ENCODE peak calls at places on chromosome 16, in four cellular contexts. L, C, V and Y are unnamed samples.

GRCh38 chr16:66052745-66053144 is 313.7 kb upstream of the CDH5 start:
- DNase-seq in L (no peak), C (no peak), V (no peak), Y (no peak)

GRCh38 chr16:78249056-78249455 is 149.6 kb downstream of the WWOX start:
- DNase-seq in L (no peak), C (no peak), V (no peak), Y (no peak)

GRCh38 chr16:26860506-26860905 is 206.2 kb upstream of the C16orf82 start:
- DNase-seq in L (no peak), C (no peak), V (no peak), Y (no peak)

GRCh38 chr16:75099738-75100615 is 16.6 kb downstream of the LDHD start:
- DNase-seq in L (no peak), C (no peak), V (no peak), Y (no peak)

GRCh38 chr16:67529639-67530012 is 997 bp downstream of the RIPOR1 start:
- DNase-seq in L (no peak), C (no peak), V (no peak), Y (peak)

GRCh38 chr16:477758-478157 is 49.8 kb upstream of the CAPN15 start:
- DNase-seq in L (no peak), C (no peak), V (no peak), Y (no peak)

GRCh38 chr16:14523632-14524031 is 106.4 kb downstream of the PARN start:
- DNase-seq in L (no peak), C (no peak), V (no peak), Y (no peak)

GRCh38 chr16:84367750-84368320 is 503 bp upstream of the ATP2C2 start:
- DNase-seq in L (no peak), C (no peak), V (no peak), Y (no peak)

GRCh38 chr16:67723151-67723915 is 4.2 kb upstream of the GFOD2 start:
- DNase-seq in L (no peak), C (no peak), V (no peak), Y (no peak)

GRCh38 chr16:22728167-22728836 is 85.7 kb upstream of the HS3ST2 start:
- DNase-seq in L (no peak), C (no peak), V (no peak), Y (peak)

GRCh38 chr16:46857261-46857962 is 26.4 kb upstream of the C16orf87 start:
- DNase-seq in L (peak), C (no peak), V (peak), Y (no peak)

GRCh38 chr16:26027060-26027459 is 335.3 kb downstream of the HS3ST4 start:
- DNase-seq in L (no peak), C (no peak), V (no peak), Y (no peak)

GRCh38 chr16:17266606-17267313 is 204.0 kb downstream of the XYLT1 start:
- DNase-seq in L (no peak), C (no peak), V (no peak), Y (no peak)

GRCh38 chr16:14445935-14446715 is 183.9 kb downstream of the PARN start:
- DNase-seq in L (no peak), C (no peak), V (no peak), Y (no peak)

GRCh38 chr16:31052131-31052530 is 18.8 kb downstream of the STX4 start:
- DNase-seq in L (peak), C (no peak), V (peak), Y (peak)

GRCh38 chr16:19523184-19523558 is 571 bp upstream of the CCP110 start:
- DNase-seq in L (no peak), C (peak), V (no peak), Y (no peak)

GRCh38 chr16:76676356-76676755 is 399.2 kb downstream of the CNTNAP4 start:
- DNase-seq in L (no peak), C (no peak), V (no peak), Y (no peak)

GRCh38 chr16:52558448-52558847 is 11.5 kb upstream of the TOX3 start:
- DNase-seq in L (no peak), C (no peak), V (no peak), Y (no peak)

GRCh38 chr16:85653226-85653917 is 35.4 kb downstream of the GINS2 start:
- DNase-seq in L (no peak), C (no peak), V (no peak), Y (no peak)

GRCh38 chr16:85235988-85236831 is 123.9 kb upstream of the CIBAR2 start:
- DNase-seq in L (no peak), C (peak), V (no peak), Y (peak)

GRCh38 chr16:89712476-89712805 is 8.3 kb downstream of the VPS9D1 start:
- DNase-seq in L (no peak), C (no peak), V (no peak), Y (no peak)

GRCh38 chr16:83701494-83701893 is 106.3 kb upstream of the HSBP1 start:
- DNase-seq in L (peak), C (no peak), V (no peak), Y (peak)

GRCh38 chr16:68417711-68418301 is 30.5 kb downstream of the SMPD3 start:
- DNase-seq in L (peak), C (no peak), V (no peak), Y (no peak)

GRCh38 chr16:77289331-77289809 is 90.2 kb downstream of the SYCE1L start:
- DNase-seq in L (no peak), C (no peak), V (peak), Y (no peak)

GRCh38 chr16:46713634-46714033 is 24.2 kb downstream of the ORC6 start:
- DNase-seq in L (no peak), C (no peak), V (no peak), Y (no peak)

GRCh38 chr16:55386534-55387296 is 62.7 kb downstream of the IRX6 start:
- DNase-seq in L (no peak), C (no peak), V (no peak), Y (no peak)

GRCh38 chr16:80040814-80041213 is 440.3 kb upstream of the MAF start:
- DNase-seq in L (no peak), C (no peak), V (no peak), Y (no peak)

GRCh38 chr16:4966736-4967453 is 8.8 kb downstream of the SEC14L5 start:
- DNase-seq in L (no peak), C (no peak), V (no peak), Y (no peak)

GRCh38 chr16:49405123-49405522 is 31.5 kb downstream of the C16orf78 start:
- DNase-seq in L (no peak), C (no peak), V (no peak), Y (no peak)

GRCh38 chr16:79635488-79635887 is 35.0 kb upstream of the MAF start:
- DNase-seq in L (no peak), C (no peak), V (no peak), Y (no peak)

GRCh38 chr16:5207001-5207523 is 109.5 kb upstream of the EEF2KMT start:
- DNase-seq in L (no peak), C (no peak), V (no peak), Y (no peak)

GRCh38 chr16:49608801-49609200 is 235.2 kb downstream of the C16orf78 start:
- DNase-seq in L (no peak), C (no peak), V (no peak), Y (no peak)

GRCh38 chr16:592518-593306 is 2.8 kb downstream of the RAB40C start:
- DNase-seq in L (no peak), C (no peak), V (no peak), Y (no peak)

GRCh38 chr16:29972992-29973383 is 680 bp upstream of the TAOK2 start:
- DNase-seq in L (no peak), C (no peak), V (no peak), Y (no peak)

GRCh38 chr16:29975134-29975538 is 1.5 kb downstream of the TAOK2 start:
- DNase-seq in L (no peak), C (no peak), V (no peak), Y (no peak)

GRCh38 chr16:29974291-29975133 is 844 bp downstream of the TAOK2 start:
- DNase-seq in L (peak), C (peak), V (peak), Y (no peak)

GRCh38 chr16:29972500-29972899 is 1.2 kb upstream of the TAOK2 start:
- DNase-seq in L (no peak), C (no peak), V (no peak), Y (no peak)

GRCh38 chr16:29973384-29974246 is at the start of gene TAOK2:
- DNase-seq in L (peak), C (peak), V (peak), Y (peak)
- TF ChIP-seq POLR2A in L (peak), C (peak), V (peak), Y (no peak)

GRCh38 chr16:13391337-13391736 is 489.9 kb downstream of the SHISA9 start:
- DNase-seq in L (no peak), C (no peak), V (no peak), Y (no peak)
- TF ChIP-seq CTCF in L (no peak), C (no peak), V (no peak), Y (no peak)

DNA sequence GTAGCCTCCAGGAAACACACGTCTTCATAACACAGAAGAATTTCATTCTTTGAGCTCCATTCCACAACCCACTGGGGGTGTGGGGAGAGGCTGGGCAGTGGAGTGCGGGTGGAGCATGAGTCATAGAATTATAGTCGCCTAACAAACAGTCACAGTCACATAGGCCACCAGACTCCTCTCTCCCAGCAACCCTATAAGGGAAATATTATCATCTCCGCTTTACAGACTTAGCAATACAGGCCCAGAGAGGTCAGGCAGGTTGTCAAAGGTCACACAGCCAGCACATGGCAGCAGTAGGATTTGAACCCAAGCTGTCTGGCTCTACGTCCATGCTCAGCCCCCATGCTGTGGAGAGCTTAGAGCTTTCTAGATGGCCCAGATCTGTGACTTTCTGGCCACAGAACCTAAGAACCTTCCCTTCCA is 10.6 kb upstream of the LITAF start:
- DNase-seq in L (no peak), C (no peak), V (no peak), Y (no peak)
- H3K4me3 ChIP-seq in L (no peak), C (no peak), V (no peak), Y (no peak)

GRCh38 chr16:54098247-54098646 is 188.3 kb downstream of the IRX3 start:
- DNase-seq in L (no peak), C (no peak), V (no peak), Y (no peak)

GRCh38 chr16:54106078-54106477 is 180.5 kb downstream of the IRX3 start:
- DNase-seq in L (no peak), C (no peak), V (no peak), Y (no peak)

GRCh38 chr16:54107803-54108202 is 178.8 kb downstream of the IRX3 start:
- DNase-seq in L (no peak), C (no peak), V (no peak), Y (no peak)

GRCh38 chr16:54099627-54100026 is 187.0 kb downstream of the IRX3 start:
- DNase-seq in L (no peak), C (no peak), V (no peak), Y (no peak)

DNA sequence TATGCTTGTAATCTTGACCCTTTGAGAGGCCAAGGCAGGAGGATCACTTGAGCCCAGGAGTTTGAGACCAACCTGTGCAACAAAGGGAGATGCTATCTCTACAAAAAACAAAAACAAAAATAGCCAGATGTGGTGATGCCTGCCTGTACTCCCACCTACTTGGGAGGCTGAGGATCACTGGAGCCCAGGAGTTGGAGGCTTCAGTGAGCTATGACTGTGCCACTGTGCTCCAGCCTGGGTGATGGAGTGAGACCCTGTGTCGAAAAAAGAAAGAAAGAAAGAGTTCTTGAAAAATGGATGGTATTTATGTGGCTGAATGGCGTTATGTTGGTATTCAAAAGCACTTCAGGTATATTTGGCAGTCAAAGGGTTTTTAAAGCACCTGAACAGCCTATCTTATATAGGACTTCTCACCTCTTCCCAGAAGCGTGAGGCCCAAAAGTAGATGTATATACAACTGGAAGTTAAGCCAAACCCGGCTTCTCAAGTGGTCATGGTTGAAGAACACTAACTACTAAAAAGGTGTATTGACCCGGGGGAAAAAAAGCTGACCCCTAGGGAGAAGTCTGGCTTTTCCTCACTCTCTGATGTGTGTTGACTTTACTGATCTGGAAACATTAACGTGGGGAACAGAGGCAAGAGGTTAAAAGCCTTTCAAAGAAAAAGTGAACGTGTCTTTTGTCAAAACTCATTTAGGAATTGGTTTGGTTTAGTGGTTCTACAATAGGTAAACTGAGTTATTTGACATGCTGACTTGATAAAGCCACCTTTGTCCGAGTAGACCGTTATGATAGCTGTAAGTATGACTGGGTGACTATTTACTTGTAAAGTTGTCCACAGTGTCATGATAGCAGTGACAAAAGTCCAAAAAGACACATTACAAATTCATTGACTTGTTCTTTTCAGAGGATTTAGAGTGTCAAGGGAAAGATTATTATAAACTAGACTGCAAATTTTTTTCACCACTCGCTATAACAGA is 183.4 kb downstream of the IRX3 start:
- DNase-seq in L (no peak), C (no peak), V (no peak), Y (no peak)
- TF ChIP-seq POLR2A in L (no peak), C (no peak), V (no peak), Y (no peak)

GRCh38 chr16:58020628-58021521 is 4.7 kb upstream of the MMP15 start:
- DNase-seq in L (peak), C (peak), V (peak), Y (no peak)

GRCh38 chr16:58019866-58020538 is 5.6 kb upstream of the MMP15 start:
- DNase-seq in L (no peak), C (no peak), V (no peak), Y (no peak)

GRCh38 chr16:58021661-58022551 is 3.6 kb upstream of the MMP15 start:
- DNase-seq in L (no peak), C (no peak), V (no peak), Y (no peak)

GRCh38 chr16:58016841-58017446 is 8.6 kb upstream of the MMP15 start:
- DNase-seq in L (no peak), C (no peak), V (no peak), Y (no peak)

GRCh38 chr16:58018803-58019202 is 6.8 kb upstream of the MMP15 start:
- DNase-seq in L (no peak), C (no peak), V (no peak), Y (no peak)
- TF ChIP-seq CTCF in L (peak), C (no peak), V (peak), Y (no peak)

DNA sequence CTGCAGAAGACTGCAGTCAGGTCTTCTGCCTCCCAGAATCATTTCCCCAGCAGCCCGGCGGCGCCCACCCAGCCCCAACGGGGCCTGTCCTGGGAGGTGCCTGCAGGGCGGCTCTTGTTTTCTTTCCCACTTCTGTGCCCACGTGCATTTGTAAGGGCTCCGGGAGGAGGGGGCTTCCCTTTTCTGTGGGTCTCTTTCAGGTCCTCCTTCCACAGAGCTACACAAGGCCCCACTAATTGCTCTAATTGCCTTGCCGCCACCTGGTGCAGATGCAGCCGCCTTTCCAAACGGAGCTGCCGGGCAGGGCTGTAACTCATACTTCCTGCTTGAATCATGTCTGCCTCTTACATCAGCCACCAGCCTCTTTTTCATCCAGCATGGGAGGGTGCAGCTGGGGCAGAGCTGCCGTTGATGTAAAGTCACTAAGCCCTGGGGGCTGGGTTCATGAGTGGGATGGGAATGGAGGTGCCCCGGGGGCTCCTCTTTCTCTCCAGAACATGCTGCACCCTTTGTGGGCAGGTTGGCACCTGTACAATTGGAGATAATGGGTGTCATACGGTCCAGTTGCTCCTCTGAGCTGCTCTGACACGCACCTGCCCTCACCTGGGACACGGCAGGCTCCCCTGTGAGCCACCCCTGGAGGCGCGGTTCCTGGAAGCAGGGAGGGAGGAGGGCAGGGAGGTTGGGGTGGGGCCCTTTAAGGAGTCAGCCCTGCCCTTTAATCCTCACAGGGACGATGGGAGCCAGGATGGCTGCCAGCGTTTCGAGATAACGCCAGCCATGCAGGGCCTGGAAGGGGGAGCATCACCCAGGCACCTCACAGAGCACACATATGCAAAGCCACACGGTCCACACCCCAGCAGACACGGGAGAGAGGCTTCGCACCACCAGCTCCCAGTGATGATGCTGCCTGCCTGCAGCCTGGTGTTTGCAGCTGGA is 41.1 kb upstream of the KLHDC4 start:
- DNase-seq in L (peak), C (no peak), V (peak), Y (peak)
- H3K4me3 ChIP-seq in L (no peak), C (no peak), V (peak), Y (no peak)

GRCh38 chr16:15729152-15729551 is 79.1 kb downstream of the NDE1 start:
- DNase-seq in L (no peak), C (no peak), V (no peak), Y (no peak)

GRCh38 chr16:15723808-15724207 is 73.8 kb downstream of the NDE1 start:
- DNase-seq in L (no peak), C (no peak), V (no peak), Y (no peak)

GRCh38 chr16:15721018-15721417 is 71.0 kb downstream of the NDE1 start:
- DNase-seq in L (no peak), C (no peak), V (no peak), Y (no peak)

GRCh38 chr16:15726715-15727114 is 76.7 kb downstream of the NDE1 start:
- DNase-seq in L (no peak), C (no peak), V (no peak), Y (no peak)

GRCh38 chr16:15725641-15726240 is 75.7 kb downstream of the NDE1 start:
- DNase-seq in L (no peak), C (no peak), V (no peak), Y (no peak)
- TF ChIP-seq POLR2A in L (no peak), C (no peak), V (no peak), Y (no peak)

GRCh38 chr16:3488801-3489200 is 6.5 kb downstream of the C16orf90 start:
- DNase-seq in L (no peak), C (no peak), V (no peak), Y (no peak)

GRCh38 chr16:3487521-3488410 is 7.5 kb downstream of the C16orf90 start:
- DNase-seq in L (no peak), C (no peak), V (no peak), Y (no peak)

GRCh38 chr16:3492356-3492755 is 2.9 kb downstream of the C16orf90 start:
- DNase-seq in L (no peak), C (no peak), V (no peak), Y (no peak)

GRCh38 chr16:3494574-3494973 is 715 bp downstream of the C16orf90 start:
- DNase-seq in L (no peak), C (no peak), V (no peak), Y (no peak)

GRCh38 chr16:3490911-3491629 is 4.2 kb downstream of the C16orf90 start:
- DNase-seq in L (peak), C (no peak), V (no peak), Y (no peak)
- TF ChIP-seq CTCF in L (peak), C (no peak), V (no peak), Y (no peak)

GRCh38 chr16:10088380-10088793 is 93.8 kb downstream of the GRIN2A start:
- DNase-seq in L (no peak), C (peak), V (no peak), Y (no peak)
- H3K4me3 ChIP-seq in L (no peak), C (no peak), V (no peak), Y (no peak)

GRCh38 chr16:2465653-2466415 is 5.3 kb upstream of the NTN3 start:
- DNase-seq in L (no peak), C (no peak), V (peak), Y (no peak)

GRCh38 chr16:2466667-2467300 is 4.3 kb upstream of the NTN3 start:
- DNase-seq in L (no peak), C (no peak), V (no peak), Y (no peak)

GRCh38 chr16:2468142-2468724 is 2.9 kb upstream of the NTN3 start:
- DNase-seq in L (no peak), C (no peak), V (peak), Y (no peak)

GRCh38 chr16:2468725-2469398 is 2.2 kb upstream of the NTN3 start:
- DNase-seq in L (peak), C (no peak), V (peak), Y (no peak)

GRCh38 chr16:2467301-2468141 is 3.6 kb upstream of the NTN3 start:
- DNase-seq in L (no peak), C (peak), V (peak), Y (peak)
- TF ChIP-seq POLR2A in L (peak), C (peak), V (peak), Y (no peak)